ENCODE peak calls at places on chromosomes 4 and X, in five cellular contexts. One of them, this sample, is unnamed.

GRCh38 chrX:65536291-65536690 is 1.7 kb upstream of the LAS1L start:
- DNase-seq in SK-N-SH: no peak
- DNase-seq in H1: no peak
- DNase-seq in transverse colon: no peak
- DNase-seq in SK-N-MC: no peak
- DNase-seq in this sample: no peak

GRCh38 chr4:51885371-51885770 is 42.4 kb downstream of the DCUN1D4 start:
- DNase-seq in transverse colon: no peak
- DNase-seq in SK-N-SH: peak; percentile 21
- DNase-seq in H1: no peak
- DNase-seq in SK-N-MC: no peak
- DNase-seq in this sample: no peak

GRCh38 chr4:78120144-78120880 is 63.2 kb downstream of the FRAS1 start:
- DNase-seq in SK-N-SH: no peak
- DNase-seq in transverse colon: no peak
- DNase-seq in H1: no peak
- DNase-seq in SK-N-MC: no peak
- DNase-seq in this sample: no peak

GRCh38 chrX:119997570-119997969 is 54.0 kb upstream of the NKAP start:
- DNase-seq in SK-N-SH: no peak
- DNase-seq in transverse colon: no peak
- DNase-seq in SK-N-MC: no peak
- DNase-seq in H1: no peak
- DNase-seq in this sample: no peak

GRCh38 chr4:1080961-1081688 is 32.2 kb downstream of the RNF212 start:
- DNase-seq in SK-N-MC: no peak
- DNase-seq in transverse colon: no peak
- DNase-seq in H1: no peak
- DNase-seq in SK-N-SH: no peak
- DNase-seq in this sample: no peak

GRCh38 chr4:164943192-164943591 is 34.3 kb downstream of the TRIM61 start:
- DNase-seq in H1: no peak
- DNase-seq in transverse colon: no peak
- DNase-seq in SK-N-MC: no peak
- DNase-seq in SK-N-SH: no peak
- DNase-seq in this sample: no peak

GRCh38 chr4:76993787-76994641 is 44.5 kb downstream of the SEPTIN11 start:
- DNase-seq in SK-N-SH: no peak
- DNase-seq in H1: no peak
- DNase-seq in transverse colon: no peak
- DNase-seq in SK-N-MC: no peak
- DNase-seq in this sample: peak; percentile 27

GRCh38 chr4:38202223-38202622 is 242.0 kb downstream of the PTTG2 start:
- DNase-seq in SK-N-SH: no peak
- DNase-seq in SK-N-MC: no peak
- DNase-seq in H1: no peak
- DNase-seq in transverse colon: peak; percentile 37
- DNase-seq in this sample: no peak

GRCh38 chr4:25792200-25792791 is 70.5 kb downstream of the SEL1L3 start:
- DNase-seq in transverse colon: peak; percentile 61
- DNase-seq in H1: peak; percentile 71
- DNase-seq in SK-N-SH: peak; percentile 50
- DNase-seq in SK-N-MC: no peak
- DNase-seq in this sample: no peak

GRCh38 chr4:5785806-5786680 is 75.0 kb downstream of the EVC start:
- DNase-seq in transverse colon: no peak
- DNase-seq in SK-N-SH: no peak
- DNase-seq in H1: no peak
- DNase-seq in SK-N-MC: no peak
- DNase-seq in this sample: no peak

GRCh38 chr4:88007304-88008132 is at the start of gene PKD2:
- DNase-seq in transverse colon: peak; percentile 86
- DNase-seq in SK-N-SH: peak; percentile 96
- DNase-seq in H1: peak; percentile 89
- DNase-seq in SK-N-MC: no peak
- DNase-seq in this sample: peak; percentile 84

GRCh38 chrX:1222511-1223252 is 10.2 kb upstream of the CRLF2 start:
- DNase-seq in H1: no peak
- DNase-seq in SK-N-MC: no peak
- DNase-seq in transverse colon: no peak
- DNase-seq in SK-N-SH: no peak
- DNase-seq in this sample: no peak

GRCh38 chr4:182486895-182487294 is 243.7 kb downstream of the TENM3 start:
- DNase-seq in SK-N-SH: no peak
- DNase-seq in H1: no peak
- DNase-seq in transverse colon: no peak
- DNase-seq in SK-N-MC: no peak
- DNase-seq in this sample: no peak

GRCh38 chr4:186405957-186406356 is 140.0 kb downstream of the F11 start:
- DNase-seq in H1: no peak
- DNase-seq in SK-N-MC: no peak
- DNase-seq in transverse colon: no peak
- DNase-seq in SK-N-SH: no peak
- DNase-seq in this sample: no peak

GRCh38 chrX:153818571-153819397 is 11.6 kb downstream of the PDZD4 start:
- DNase-seq in transverse colon: peak; percentile 23
- DNase-seq in H1: peak; percentile 75
- DNase-seq in SK-N-SH: peak; percentile 90
- DNase-seq in SK-N-MC: no peak
- DNase-seq in this sample: peak; percentile 58

GRCh38 chr4:141375855-141376254 is 155.2 kb downstream of the ZNF330 start:
- DNase-seq in transverse colon: no peak
- DNase-seq in H1: no peak
- DNase-seq in SK-N-SH: peak; percentile 17
- DNase-seq in SK-N-MC: no peak
- DNase-seq in this sample: no peak

GRCh38 chr4:185933078-185933581 is 121.1 kb upstream of the SORBS2 start:
- DNase-seq in SK-N-MC: no peak
- DNase-seq in H1: no peak
- DNase-seq in SK-N-SH: no peak
- DNase-seq in transverse colon: no peak
- DNase-seq in this sample: no peak

GRCh38 chr4:184757810-184758209 is 23.9 kb upstream of the CENPU start:
- DNase-seq in SK-N-MC: no peak
- DNase-seq in H1: no peak
- DNase-seq in transverse colon: no peak
- DNase-seq in SK-N-SH: no peak
- DNase-seq in this sample: no peak

GRCh38 chrX:96696462-96696861 is 11.8 kb downstream of the DIAPH2 start:
- DNase-seq in H1: no peak
- DNase-seq in SK-N-SH: no peak
- DNase-seq in SK-N-MC: no peak
- DNase-seq in transverse colon: no peak
- DNase-seq in this sample: no peak

GRCh38 chrX:138897621-138898492 is 186.3 kb upstream of the FGF13 start:
- DNase-seq in SK-N-MC: no peak
- DNase-seq in transverse colon: no peak
- DNase-seq in H1: no peak
- DNase-seq in SK-N-SH: no peak
- DNase-seq in this sample: no peak

GRCh38 chrX:107766470-107767140 is 9.0 kb downstream of the TSC22D3 start:
- DNase-seq in H1: no peak
- DNase-seq in SK-N-SH: no peak
- DNase-seq in transverse colon: peak; percentile 25
- DNase-seq in SK-N-MC: no peak
- DNase-seq in this sample: no peak

GRCh38 chr4:66930216-66930615 is 615.1 kb downstream of the CENPC start:
- DNase-seq in transverse colon: no peak
- DNase-seq in SK-N-MC: no peak
- DNase-seq in H1: no peak
- DNase-seq in SK-N-SH: no peak
- DNase-seq in this sample: no peak

GRCh38 chrX:40224658-40225057 is 126.9 kb upstream of the BCOR start:
- DNase-seq in H1: no peak
- DNase-seq in transverse colon: no peak
- DNase-seq in SK-N-MC: no peak
- DNase-seq in SK-N-SH: no peak
- DNase-seq in this sample: no peak

GRCh38 chr4:81452452-81453011 is 19.2 kb downstream of the RASGEF1B start:
- DNase-seq in transverse colon: no peak
- DNase-seq in H1: no peak
- DNase-seq in SK-N-SH: no peak
- DNase-seq in SK-N-MC: no peak
- DNase-seq in this sample: no peak

GRCh38 chr4:173504181-173504503 is 25.9 kb downstream of the HAND2 start:
- DNase-seq in SK-N-SH: no peak
- DNase-seq in transverse colon: no peak
- DNase-seq in H1: no peak
- DNase-seq in SK-N-MC: no peak
- DNase-seq in this sample: no peak

GRCh38 chr4:184293552-184293951 is 75.9 kb upstream of the ENPP6 start:
- DNase-seq in H1: peak; percentile 28
- DNase-seq in SK-N-MC: no peak
- DNase-seq in SK-N-SH: no peak
- DNase-seq in transverse colon: peak; percentile 37
- DNase-seq in this sample: no peak

GRCh38 chr4:142696334-142697122 is 149.6 kb downstream of the INPP4B start:
- DNase-seq in H1: no peak
- DNase-seq in transverse colon: no peak
- DNase-seq in SK-N-MC: no peak
- DNase-seq in SK-N-SH: no peak
- DNase-seq in this sample: no peak

GRCh38 chrX:155070975-155071693 is at the start of the genes BRCC3, CMC4 and MTCP1:
- DNase-seq in SK-N-SH: peak; percentile 93
- DNase-seq in SK-N-MC: no peak
- DNase-seq in transverse colon: peak; percentile 85
- DNase-seq in H1: peak; percentile 69
- DNase-seq in this sample: peak; percentile 62

GRCh38 chr4:152079543-152080293 is 318.9 kb upstream of the GATB start:
- DNase-seq in transverse colon: no peak
- DNase-seq in H1: peak; percentile 26
- DNase-seq in SK-N-MC: no peak
- DNase-seq in SK-N-SH: no peak
- DNase-seq in this sample: no peak

GRCh38 chr4:78543424-78544238 is 7.9 kb upstream of the ANXA3 start:
- DNase-seq in transverse colon: no peak
- DNase-seq in H1: no peak
- DNase-seq in SK-N-MC: no peak
- DNase-seq in SK-N-SH: no peak
- DNase-seq in this sample: no peak

GRCh38 chrX:150150780-150151125 is 212.4 kb upstream of the MAMLD1 start:
- DNase-seq in SK-N-MC: no peak
- DNase-seq in SK-N-SH: no peak
- DNase-seq in transverse colon: no peak
- DNase-seq in H1: no peak
- DNase-seq in this sample: no peak

GRCh38 chrX:9456250-9457074 is 8.4 kb upstream of the TBL1X start:
- DNase-seq in transverse colon: no peak
- DNase-seq in SK-N-SH: no peak
- DNase-seq in SK-N-MC: no peak
- DNase-seq in H1: no peak
- DNase-seq in this sample: no peak

GRCh38 chr4:10841697-10842096 is 157.1 kb upstream of the CLNK start:
- DNase-seq in H1: no peak
- DNase-seq in SK-N-MC: no peak
- DNase-seq in transverse colon: no peak
- DNase-seq in SK-N-SH: no peak
- DNase-seq in this sample: no peak
- TF ChIP-seq POLR2AphosphoS5 in H1: no peak
- TF ChIP-seq POLR2AphosphoS5 in SK-N-MC: no peak
- TF ChIP-seq POLR2AphosphoS5 in transverse colon: no peak
- TF ChIP-seq POLR2AphosphoS5 in SK-N-SH: no peak
- TF ChIP-seq POLR2AphosphoS5 in this sample: no peak

DNA sequence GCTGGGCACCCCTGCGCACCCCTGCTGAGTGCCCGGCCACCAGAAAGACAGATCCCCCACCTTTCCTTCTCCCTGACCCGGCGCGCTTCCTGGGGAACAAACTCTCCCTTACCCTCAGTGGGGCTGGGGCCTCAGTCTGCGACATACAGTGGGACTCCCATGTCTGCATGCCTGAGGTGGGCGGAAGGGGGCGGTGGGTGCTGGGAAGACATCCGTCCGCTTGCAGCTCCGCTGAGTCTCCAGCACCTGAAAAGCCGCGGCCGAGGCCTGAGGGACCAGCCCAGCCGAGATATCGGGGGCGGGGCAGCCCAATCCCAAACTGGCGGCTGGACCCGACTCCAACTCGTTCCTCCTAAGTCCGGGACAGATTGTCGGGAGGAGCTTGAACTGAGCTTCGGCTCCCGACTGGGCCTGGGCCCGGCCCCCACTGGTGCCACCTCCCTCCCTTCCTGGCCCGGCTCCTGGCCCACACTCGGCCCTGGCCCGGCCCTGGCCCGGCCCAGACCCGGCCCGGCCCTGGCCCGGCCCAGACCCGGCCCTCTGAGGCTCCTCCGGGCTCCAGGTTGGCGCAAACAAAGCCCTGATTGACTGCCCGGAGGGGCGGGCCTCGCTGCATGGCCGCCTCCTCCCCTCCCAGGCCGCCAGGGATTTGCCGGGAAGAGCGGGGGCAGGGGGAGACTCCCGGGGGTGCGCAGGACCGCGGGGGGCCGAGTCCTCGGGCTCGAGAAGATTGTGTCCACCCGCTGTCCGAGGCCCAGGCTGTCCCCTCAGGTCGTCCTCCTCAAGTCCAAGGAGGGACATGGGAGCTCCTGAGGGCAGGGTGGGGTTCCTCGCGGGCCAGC is 878 bp upstream of the SLC16A2 start:
- DNase-seq in transverse colon: peak; percentile 57
- DNase-seq in SK-N-SH: peak; percentile 78
- DNase-seq in SK-N-MC: no peak
- DNase-seq in H1: peak; percentile 68
- DNase-seq in this sample: no peak
- TF ChIP-seq POLR2AphosphoS5 in transverse colon: no peak
- TF ChIP-seq POLR2AphosphoS5 in SK-N-SH: no peak
- TF ChIP-seq POLR2AphosphoS5 in SK-N-MC: no peak
- TF ChIP-seq POLR2AphosphoS5 in H1: no peak
- TF ChIP-seq POLR2AphosphoS5 in this sample: no peak

GRCh38 chr4:118888666-118889312 is at the start of gene SYNPO2:
- DNase-seq in H1: peak; percentile 85
- DNase-seq in transverse colon: peak; percentile 72
- DNase-seq in SK-N-MC: no peak
- DNase-seq in SK-N-SH: peak; percentile 78
- DNase-seq in this sample: peak; percentile 21
- TF ChIP-seq POLR2AphosphoS5 in H1: peak; percentile 42
- TF ChIP-seq POLR2AphosphoS5 in transverse colon: peak; percentile 94
- TF ChIP-seq POLR2AphosphoS5 in SK-N-MC: no peak
- TF ChIP-seq POLR2AphosphoS5 in SK-N-SH: peak; percentile 98
- TF ChIP-seq POLR2AphosphoS5 in this sample: no peak

GRCh38 chr4:7236847-7237246 is 44.5 kb downstream of the SORCS2 start:
- DNase-seq in SK-N-MC: no peak
- DNase-seq in SK-N-SH: no peak
- DNase-seq in transverse colon: no peak
- DNase-seq in H1: no peak
- DNase-seq in this sample: no peak

GRCh38 chr4:7239101-7239820 is 46.9 kb downstream of the SORCS2 start:
- DNase-seq in H1: no peak
- DNase-seq in transverse colon: no peak
- DNase-seq in SK-N-MC: no peak
- DNase-seq in SK-N-SH: no peak
- DNase-seq in this sample: no peak

GRCh38 chr4:7238300-7238960 is 46.1 kb downstream of the SORCS2 start:
- DNase-seq in SK-N-MC: no peak
- DNase-seq in SK-N-SH: no peak
- DNase-seq in transverse colon: no peak
- DNase-seq in H1: peak; percentile 66
- DNase-seq in this sample: no peak

GRCh38 chr4:7239844-7240243 is 47.5 kb downstream of the SORCS2 start:
- DNase-seq in SK-N-MC: no peak
- DNase-seq in H1: no peak
- DNase-seq in transverse colon: no peak
- DNase-seq in SK-N-SH: no peak
- DNase-seq in this sample: no peak

GRCh38 chr4:7237863-7238262 is 45.5 kb downstream of the SORCS2 start:
- DNase-seq in SK-N-SH: no peak
- DNase-seq in SK-N-MC: no peak
- DNase-seq in H1: no peak
- DNase-seq in transverse colon: no peak
- DNase-seq in this sample: no peak
- TF ChIP-seq POLR2AphosphoS5 in SK-N-SH: no peak
- TF ChIP-seq POLR2AphosphoS5 in SK-N-MC: no peak
- TF ChIP-seq POLR2AphosphoS5 in H1: no peak
- TF ChIP-seq POLR2AphosphoS5 in transverse colon: no peak
- TF ChIP-seq POLR2AphosphoS5 in this sample: no peak